ENCODE peak calls at places on chromosomes 5 and 9, in nine cellular contexts. Q is tibial nerve; K is foreskin keratinocyte; J is CD8-positive, alpha-beta T cell; F is WERI-Rb-1; P is memory B cell; M is astrocyte of the spinal cord; L is HEK293T; U is SK-N-DZ. A is an unnamed sample.

GRCh38 chr5:157148734-157149615 is 6.3 kb upstream of the MED7 start:
- DNase-seq in Q (peak; percentile 92), K (peak; percentile 44), J (peak; percentile 74), F (peak; percentile 75), P (peak; percentile 74), M (peak; percentile 68), L (peak; percentile 63), U (peak; percentile 56), A (peak; percentile 83)

GRCh38 chr5:31534527-31535046 is 2.5 kb downstream of the C5orf22 start:
- DNase-seq in Q (no peak), K (no peak), J (no peak), F (no peak), P (no peak), M (no peak), L (no peak), U (no peak), A (no peak)

GRCh38 chr9:89309608-89310485 is 1.1 kb upstream of the CKS2 start:
- DNase-seq in Q (no peak), K (peak; percentile 6), J (no peak), F (peak; percentile 69), P (no peak), M (no peak), L (no peak), U (peak; percentile 5), A (no peak)

GRCh38 chr5:117103703-117104102 is 529.1 kb upstream of the SEMA6A start:
- DNase-seq in Q (no peak), K (no peak), J (no peak), F (no peak), P (no peak), M (no peak), L (no peak), U (no peak), A (peak; percentile 11)

GRCh38 chr5:150948539-150948938 is 43.8 kb upstream of the ZNF300 start:
- DNase-seq in Q (no peak), K (no peak), J (no peak), F (no peak), P (no peak), M (no peak), L (no peak), U (no peak), A (no peak)

GRCh38 chr9:121599186-121599871 is 52.1 kb upstream of the DAB2IP start:
- DNase-seq in Q (no peak), K (no peak), J (no peak), F (peak; percentile 90), P (no peak), M (no peak), L (peak; percentile 78), U (no peak), A (no peak)

GRCh38 chr5:178435321-178436238 is 154.6 kb downstream of the COL23A1 start:
- DNase-seq in Q (no peak), K (no peak), J (no peak), F (no peak), P (no peak), M (no peak), L (no peak), U (no peak), A (no peak)

GRCh38 chr9:94014845-94015244 is 59.7 kb upstream of the BARX1 start:
- DNase-seq in Q (no peak), K (no peak), J (no peak), F (peak; percentile 73), P (no peak), M (no peak), L (no peak), U (no peak), A (no peak)

GRCh38 chr9:13778486-13779110 is 499.1 kb upstream of the MPDZ start:
- DNase-seq in Q (no peak), K (no peak), J (no peak), F (no peak), P (no peak), M (peak; percentile 52), L (no peak), U (no peak), A (no peak)

GRCh38 chr9:134289241-134289875 is 36.9 kb upstream of the RXRA start:
- DNase-seq in Q (no peak), K (no peak), J (no peak), F (no peak), P (no peak), M (no peak), L (no peak), U (no peak), A (no peak)

GRCh38 chr5:106759581-106759980 is 911.2 kb downstream of the EFNA5 start:
- DNase-seq in Q (no peak), K (peak; percentile 28), J (no peak), F (no peak), P (no peak), M (peak; percentile 29), L (no peak), U (no peak), A (no peak)

GRCh38 chr5:157431544-157432200 is 28.3 kb upstream of the NIPAL4 start:
- DNase-seq in Q (peak; percentile 72), K (peak; percentile 60), J (no peak), F (no peak), P (peak; percentile 70), M (peak; percentile 71), L (no peak), U (peak; percentile 44), A (peak; percentile 88)

GRCh38 chr5:137730331-137730730 is 5.6 kb downstream of the KLHL3 start:
- DNase-seq in Q (no peak), K (peak; percentile 86), J (no peak), F (no peak), P (no peak), M (peak; percentile 26), L (no peak), U (no peak), A (no peak)

GRCh38 chr9:97307091-97307490 is 368 bp upstream of the CCDC180 start:
- DNase-seq in Q (peak; percentile 54), K (peak; percentile 45), J (no peak), F (no peak), P (no peak), M (peak; percentile 79), L (no peak), U (peak; percentile 27), A (peak; percentile 85)

GRCh38 chr5:41057940-41058339 is 13.2 kb downstream of the MROH2B start:
- DNase-seq in Q (no peak), K (no peak), J (no peak), F (no peak), P (no peak), M (no peak), L (no peak), U (no peak), A (no peak)

GRCh38 chr5:66974256-66974655 is 222.3 kb downstream of the CD180 start:
- DNase-seq in Q (no peak), K (no peak), J (no peak), F (no peak), P (no peak), M (no peak), L (no peak), U (no peak), A (no peak)

GRCh38 chr5:115414406-115415142 is 118.1 kb upstream of the CCDC112 start:
- DNase-seq in Q (peak; percentile 15), K (peak; percentile 55), J (no peak), F (no peak), P (no peak), M (peak; percentile 63), L (no peak), U (no peak), A (no peak)

GRCh38 chr5:168681556-168682183 is 102.5 kb upstream of the PANK3 start:
- DNase-seq in Q (peak; percentile 17), K (peak; percentile 14), J (no peak), F (no peak), P (no peak), M (peak; percentile 38), L (no peak), U (no peak), A (no peak)

GRCh38 chr9:125784286-125785049 is 37.3 kb downstream of the PBX3 start:
- DNase-seq in Q (no peak), K (peak; percentile 33), J (no peak), F (peak; percentile 39), P (no peak), M (peak; percentile 41), L (no peak), U (no peak), A (no peak)

GRCh38 chr5:74382864-74383618 is 257.5 kb downstream of the ENC1 start:
- DNase-seq in Q (peak; percentile 40), K (peak; percentile 75), J (no peak), F (peak; percentile 14), P (no peak), M (peak; percentile 71), L (peak; percentile 27), U (peak; percentile 29), A (no peak)

GRCh38 chr5:159179556-159180305 is 29.6 kb downstream of the RNF145 start:
- DNase-seq in Q (no peak), K (no peak), J (no peak), F (no peak), P (no peak), M (no peak), L (no peak), U (no peak), A (no peak)

GRCh38 chr5:129122560-129122959 is 28.0 kb downstream of the ISOC1 start:
- DNase-seq in Q (no peak), K (no peak), J (no peak), F (no peak), P (no peak), M (no peak), L (no peak), U (no peak), A (no peak)

GRCh38 chr9:133089271-133089671 is 27.5 kb downstream of the CEL start:
- DNase-seq in Q (no peak), K (no peak), J (no peak), F (peak; percentile 84), P (no peak), M (no peak), L (no peak), U (peak; percentile 64), A (no peak)

GRCh38 chr5:103224118-103224893 is 34.3 kb upstream of the MACIR start:
- DNase-seq in Q (peak; percentile 55), K (peak; percentile 63), J (peak; percentile 9), F (peak; percentile 54), P (peak; percentile 38), M (peak; percentile 64), L (peak; percentile 64), U (peak; percentile 77), A (peak; percentile 64)

GRCh38 chr9:124503713-124504529 is 3.3 kb downstream of the NR5A1 start:
- DNase-seq in Q (no peak), K (peak; percentile 19), J (no peak), F (no peak), P (no peak), M (no peak), L (no peak), U (no peak), A (no peak)

GRCh38 chr5:158140120-158140778 is 281.3 kb upstream of the CLINT1 start:
- DNase-seq in Q (peak; percentile 45), K (no peak), J (no peak), F (peak; percentile 44), P (no peak), M (no peak), L (no peak), U (peak; percentile 36), A (no peak)

GRCh38 chr5:54217826-54218503 is 92.4 kb downstream of the ARL15 start:
- DNase-seq in Q (peak; percentile 79), K (peak; percentile 50), J (no peak), F (peak; percentile 33), P (peak; percentile 18), M (peak; percentile 78), L (peak; percentile 51), U (peak; percentile 66), A (peak; percentile 84)

GRCh38 chr5:83475540-83476469 is 4.3 kb downstream of the VCAN start:
- DNase-seq in Q (no peak), K (peak; percentile 80), J (no peak), F (no peak), P (no peak), M (peak; percentile 92), L (no peak), U (no peak), A (no peak)

GRCh38 chr9:16575142-16575877 is 295.2 kb downstream of the BNC2 start:
- DNase-seq in Q (no peak), K (peak; percentile 9), J (no peak), F (no peak), P (no peak), M (no peak), L (no peak), U (no peak), A (no peak)

GRCh38 chr9:17594961-17595360 is 16.1 kb downstream of the SH3GL2 start:
- DNase-seq in Q (no peak), K (no peak), J (no peak), F (no peak), P (no peak), M (no peak), L (no peak), U (no peak), A (no peak)

GRCh38 chr5:135371738-135372232 is 27.2 kb downstream of the MACROH2A1 start:
- DNase-seq in Q (no peak), K (no peak), J (no peak), F (no peak), P (no peak), M (peak; percentile 36), L (no peak), U (no peak), A (no peak)

A was measured in Ammon's horn.